ENCODE peak calls at places on chromosomes 2 and 18, in four cellular contexts. G is NCI-H510A treated with DMSO at 0.1 percent for 48 hours; K is activated effector memory CD4-positive, alpha-beta T cell treated with anti-CD3 and anti-CD28 coated beads, Interleukin-2, amount 50 U/mL, for 16 hours; F is stomach. L is an unnamed sample.

GRCh38 chr2:101486994-101487393 is 12.1 kb upstream of the RFX8 start:
- DNase-seq in G (no peak), K (no peak), F (no peak), L (no peak)

GRCh38 chr2:146412625-146413024 is 1432.2 kb upstream of the ACVR2A start:
- DNase-seq in G (no peak), K (no peak), F (no peak), L (no peak)

GRCh38 chr2:29920631-29921559 is 491 bp downstream of the ALK start:
- DNase-seq in G (peak), K (no peak), F (no peak), L (no peak)

GRCh38 chr2:23940976-23941605 is 828 bp downstream of the UBXN2A start:
- DNase-seq in G (peak), K (no peak), F (no peak), L (no peak)

GRCh38 chr18:5890606-5891360 is 4.5 kb downstream of the TMEM200C start:
- DNase-seq in G (no peak), K (peak), F (peak), L (no peak)

GRCh38 chr2:168920504-168921157 is 19.5 kb downstream of the G6PC2 start:
- DNase-seq in G (peak), K (no peak), F (no peak), L (no peak)

GRCh38 chr18:79784965-79785770 is 12.6 kb upstream of the KCNG2 start:
- DNase-seq in G (no peak), K (peak), F (no peak), L (no peak)

GRCh38 chr2:120661551-120661950 is 74.1 kb upstream of the GLI2 start:
- DNase-seq in G (no peak), K (no peak), F (peak), L (peak)

GRCh38 chr2:180675170-180675569 is 305.2 kb upstream of the UBE2E3 start:
- DNase-seq in G (no peak), K (no peak), F (no peak), L (no peak)

GRCh38 chr2:95012881-95013550 is 12.5 kb upstream of the MAL start:
- DNase-seq in G (no peak), K (no peak), F (no peak), L (no peak)

GRCh38 chr2:240419321-240419720 is 16.1 kb upstream of the GPC1 start:
- DNase-seq in G (no peak), K (no peak), F (no peak), L (no peak)

GRCh38 chr2:37005118-37005868 is 39.0 kb upstream of the STRN start:
- DNase-seq in G (peak), K (no peak), F (no peak), L (no peak)

GRCh38 chr2:157874278-157874825 is 1.8 kb downstream of the ACVR1 start:
- DNase-seq in G (no peak), K (no peak), F (no peak), L (no peak)

GRCh38 chr2:63494968-63495367 is 93.3 kb downstream of the WDPCP start:
- DNase-seq in G (no peak), K (no peak), F (no peak), L (no peak)

GRCh38 chr2:201882353-201883095 is 76.2 kb downstream of the CDK15 start:
- DNase-seq in G (no peak), K (no peak), F (no peak), L (no peak)

GRCh38 chr2:54595999-54596903 is 127.2 kb upstream of the EML6 start:
- DNase-seq in G (no peak), K (no peak), F (no peak), L (no peak)

GRCh38 chr2:205700331-205701132 is 18.2 kb downstream of the NRP2 start:
- DNase-seq in G (no peak), K (no peak), F (no peak), L (no peak)